ENCODE peak calls at places on chromosomes 13 and 19, in five cellular contexts. One of them, this sample, is unnamed.

GRCh38 chr19:43699506-43700367 is 16.1 kb upstream of the IRGC start:
- DNase-seq in GM23248: peak
- DNase-seq in stimulated activated CD4-positive, alpha-beta T cell treated with anti-CD3 and anti-CD28 coated beads, Interleukin-1b, Interleukin-23, amount 100 ng/mL, for 24 hours: no peak
- DNase-seq in tibial artery: no peak
- DNase-seq in foreskin fibroblast: peak
- DNase-seq in this sample: no peak

GRCh38 chr19:9570255-9570654 is 14.0 kb downstream of the ZNF121 start:
- DNase-seq in GM23248: no peak
- DNase-seq in tibial artery: no peak
- DNase-seq in foreskin fibroblast: no peak
- DNase-seq in stimulated activated CD4-positive, alpha-beta T cell treated with anti-CD3 and anti-CD28 coated beads, Interleukin-1b, Interleukin-23, amount 100 ng/mL, for 24 hours: no peak
- DNase-seq in this sample: no peak

GRCh38 chr13:79393564-79394249 is 12.3 kb downstream of the RBM26 start:
- DNase-seq in tibial artery: no peak
- DNase-seq in stimulated activated CD4-positive, alpha-beta T cell treated with anti-CD3 and anti-CD28 coated beads, Interleukin-1b, Interleukin-23, amount 100 ng/mL, for 24 hours: no peak
- DNase-seq in GM23248: no peak
- DNase-seq in foreskin fibroblast: no peak
- DNase-seq in this sample: no peak

GRCh38 chr13:49649244-49649962 is 21.1 kb downstream of the ARL11 start:
- DNase-seq in stimulated activated CD4-positive, alpha-beta T cell treated with anti-CD3 and anti-CD28 coated beads, Interleukin-1b, Interleukin-23, amount 100 ng/mL, for 24 hours: no peak
- DNase-seq in tibial artery: no peak
- DNase-seq in foreskin fibroblast: peak
- DNase-seq in GM23248: peak
- DNase-seq in this sample: no peak

GRCh38 chr19:46728693-46729339 is 11.9 kb upstream of the PRKD2 start:
- DNase-seq in GM23248: peak
- DNase-seq in tibial artery: no peak
- DNase-seq in stimulated activated CD4-positive, alpha-beta T cell treated with anti-CD3 and anti-CD28 coated beads, Interleukin-1b, Interleukin-23, amount 100 ng/mL, for 24 hours: peak
- DNase-seq in foreskin fibroblast: peak
- DNase-seq in this sample: peak

GRCh38 chr13:55084630-55085029 is 2056.0 kb downstream of the OLFM4 start:
- DNase-seq in GM23248: no peak
- DNase-seq in foreskin fibroblast: no peak
- DNase-seq in stimulated activated CD4-positive, alpha-beta T cell treated with anti-CD3 and anti-CD28 coated beads, Interleukin-1b, Interleukin-23, amount 100 ng/mL, for 24 hours: no peak
- DNase-seq in tibial artery: no peak
- DNase-seq in this sample: no peak

GRCh38 chr13:113881614-113882265 is 17.9 kb upstream of the GAS6 start:
- DNase-seq in tibial artery: peak
- DNase-seq in stimulated activated CD4-positive, alpha-beta T cell treated with anti-CD3 and anti-CD28 coated beads, Interleukin-1b, Interleukin-23, amount 100 ng/mL, for 24 hours: no peak
- DNase-seq in GM23248: no peak
- DNase-seq in foreskin fibroblast: peak
- DNase-seq in this sample: no peak

GRCh38 chr13:106401081-106401480 is 134.4 kb downstream of the EFNB2 start:
- DNase-seq in tibial artery: no peak
- DNase-seq in GM23248: no peak
- DNase-seq in foreskin fibroblast: no peak
- DNase-seq in stimulated activated CD4-positive, alpha-beta T cell treated with anti-CD3 and anti-CD28 coated beads, Interleukin-1b, Interleukin-23, amount 100 ng/mL, for 24 hours: no peak
- DNase-seq in this sample: no peak

GRCh38 chr19:19485161-19485997 is 30.0 kb downstream of the TSSK6 start:
- DNase-seq in foreskin fibroblast: peak
- DNase-seq in tibial artery: no peak
- DNase-seq in GM23248: peak
- DNase-seq in stimulated activated CD4-positive, alpha-beta T cell treated with anti-CD3 and anti-CD28 coated beads, Interleukin-1b, Interleukin-23, amount 100 ng/mL, for 24 hours: no peak
- DNase-seq in this sample: no peak

GRCh38 chr19:46860846-46861690 is at the start of gene ARHGAP35:
- DNase-seq in stimulated activated CD4-positive, alpha-beta T cell treated with anti-CD3 and anti-CD28 coated beads, Interleukin-1b, Interleukin-23, amount 100 ng/mL, for 24 hours: no peak
- DNase-seq in tibial artery: no peak
- DNase-seq in foreskin fibroblast: peak
- DNase-seq in GM23248: peak
- DNase-seq in this sample: no peak

GRCh38 chr13:95707442-95708389 is 30.8 kb downstream of the DNAJC3 start:
- DNase-seq in GM23248: no peak
- DNase-seq in tibial artery: no peak
- DNase-seq in foreskin fibroblast: no peak
- DNase-seq in stimulated activated CD4-positive, alpha-beta T cell treated with anti-CD3 and anti-CD28 coated beads, Interleukin-1b, Interleukin-23, amount 100 ng/mL, for 24 hours: no peak
- DNase-seq in this sample: no peak

GRCh38 chr13:98143601-98144500 is 957 bp downstream of the FARP1 start:
- DNase-seq in tibial artery: peak
- DNase-seq in foreskin fibroblast: peak
- DNase-seq in stimulated activated CD4-positive, alpha-beta T cell treated with anti-CD3 and anti-CD28 coated beads, Interleukin-1b, Interleukin-23, amount 100 ng/mL, for 24 hours: no peak
- DNase-seq in GM23248: peak
- DNase-seq in this sample: no peak

GRCh38 chr13:99346328-99347070 is 39.3 kb upstream of the GPR183 start:
- DNase-seq in foreskin fibroblast: peak
- DNase-seq in stimulated activated CD4-positive, alpha-beta T cell treated with anti-CD3 and anti-CD28 coated beads, Interleukin-1b, Interleukin-23, amount 100 ng/mL, for 24 hours: no peak
- DNase-seq in GM23248: no peak
- DNase-seq in tibial artery: no peak
- DNase-seq in this sample: no peak

GRCh38 chr19:23539499-23539898 is 144.2 kb upstream of the ZNF91 start:
- DNase-seq in foreskin fibroblast: no peak
- DNase-seq in stimulated activated CD4-positive, alpha-beta T cell treated with anti-CD3 and anti-CD28 coated beads, Interleukin-1b, Interleukin-23, amount 100 ng/mL, for 24 hours: no peak
- DNase-seq in tibial artery: no peak
- DNase-seq in GM23248: no peak
- DNase-seq in this sample: no peak